ENCODE peak calls at places on chromosomes 1 and 21, in five cellular contexts. One of them, this sample, is unnamed.

GRCh38 chr1:109569323-109569722 is 20.9 kb downstream of the GNAI3 start:
- DNase-seq in NCI-H446 treated with DMSO at 0.1 percent for 48 hours: no peak
- DNase-seq in activated T-cell treated with anti-CD3 and anti-CD28 coated beads for 24 hours: no peak
- DNase-seq in H54: no peak
- DNase-seq in activated naive CD4-positive, alpha-beta T cell treated with anti-CD3 and anti-CD28 coated beads, Interleukin-2, amount 50 U/mL, for 72 hours: no peak
- DNase-seq in this sample: no peak

GRCh38 chr1:205933672-205934618 is 9.3 kb downstream of the SLC26A9 start:
- DNase-seq in NCI-H446 treated with DMSO at 0.1 percent for 48 hours: no peak
- DNase-seq in activated T-cell treated with anti-CD3 and anti-CD28 coated beads for 24 hours: no peak
- DNase-seq in H54: peak; percentile 84
- DNase-seq in activated naive CD4-positive, alpha-beta T cell treated with anti-CD3 and anti-CD28 coated beads, Interleukin-2, amount 50 U/mL, for 72 hours: no peak
- DNase-seq in this sample: no peak

GRCh38 chr1:154623358-154623757 is 15.4 kb upstream of the ADAR start:
- DNase-seq in NCI-H446 treated with DMSO at 0.1 percent for 48 hours: no peak
- DNase-seq in activated T-cell treated with anti-CD3 and anti-CD28 coated beads for 24 hours: no peak
- DNase-seq in H54: no peak
- DNase-seq in activated naive CD4-positive, alpha-beta T cell treated with anti-CD3 and anti-CD28 coated beads, Interleukin-2, amount 50 U/mL, for 72 hours: no peak
- DNase-seq in this sample: no peak

GRCh38 chr1:204348722-204349121 is 11.0 kb downstream of the PLEKHA6 start:
- DNase-seq in NCI-H446 treated with DMSO at 0.1 percent for 48 hours: no peak
- DNase-seq in activated T-cell treated with anti-CD3 and anti-CD28 coated beads for 24 hours: no peak
- DNase-seq in H54: no peak
- DNase-seq in activated naive CD4-positive, alpha-beta T cell treated with anti-CD3 and anti-CD28 coated beads, Interleukin-2, amount 50 U/mL, for 72 hours: no peak
- DNase-seq in this sample: peak; percentile 40

GRCh38 chr1:151964510-151964909 is 29.1 kb downstream of the S100A10 start:
- DNase-seq in NCI-H446 treated with DMSO at 0.1 percent for 48 hours: no peak
- DNase-seq in activated T-cell treated with anti-CD3 and anti-CD28 coated beads for 24 hours: no peak
- DNase-seq in H54: no peak
- DNase-seq in activated naive CD4-positive, alpha-beta T cell treated with anti-CD3 and anti-CD28 coated beads, Interleukin-2, amount 50 U/mL, for 72 hours: no peak
- DNase-seq in this sample: no peak

GRCh38 chr1:26278835-26279597 is 870 bp upstream of the SH3BGRL3 start:
- DNase-seq in NCI-H446 treated with DMSO at 0.1 percent for 48 hours: no peak
- DNase-seq in activated T-cell treated with anti-CD3 and anti-CD28 coated beads for 24 hours: no peak
- DNase-seq in H54: no peak
- DNase-seq in activated naive CD4-positive, alpha-beta T cell treated with anti-CD3 and anti-CD28 coated beads, Interleukin-2, amount 50 U/mL, for 72 hours: no peak
- DNase-seq in this sample: peak; percentile 84

GRCh38 chr21:31173881-31174555 is 135.7 kb upstream of the KRTAP19-8 start:
- DNase-seq in NCI-H446 treated with DMSO at 0.1 percent for 48 hours: no peak
- DNase-seq in activated T-cell treated with anti-CD3 and anti-CD28 coated beads for 24 hours: peak; percentile 28
- DNase-seq in H54: no peak
- DNase-seq in activated naive CD4-positive, alpha-beta T cell treated with anti-CD3 and anti-CD28 coated beads, Interleukin-2, amount 50 U/mL, for 72 hours: no peak
- DNase-seq in this sample: no peak

GRCh38 chr21:37266515-37267221 is 466 bp downstream of the VPS26C start:
- DNase-seq in NCI-H446 treated with DMSO at 0.1 percent for 48 hours: no peak
- DNase-seq in activated T-cell treated with anti-CD3 and anti-CD28 coated beads for 24 hours: no peak
- DNase-seq in H54: no peak
- DNase-seq in activated naive CD4-positive, alpha-beta T cell treated with anti-CD3 and anti-CD28 coated beads, Interleukin-2, amount 50 U/mL, for 72 hours: no peak
- DNase-seq in this sample: no peak

GRCh38 chr21:45112371-45112770 is 38.0 kb downstream of the ADARB1 start:
- DNase-seq in NCI-H446 treated with DMSO at 0.1 percent for 48 hours: no peak
- DNase-seq in activated T-cell treated with anti-CD3 and anti-CD28 coated beads for 24 hours: no peak
- DNase-seq in H54: peak; percentile 60
- DNase-seq in activated naive CD4-positive, alpha-beta T cell treated with anti-CD3 and anti-CD28 coated beads, Interleukin-2, amount 50 U/mL, for 72 hours: no peak
- DNase-seq in this sample: no peak

GRCh38 chr21:36756527-36756926 is 57.6 kb downstream of the SIM2 start:
- DNase-seq in NCI-H446 treated with DMSO at 0.1 percent for 48 hours: no peak
- DNase-seq in activated T-cell treated with anti-CD3 and anti-CD28 coated beads for 24 hours: no peak
- DNase-seq in H54: no peak
- DNase-seq in activated naive CD4-positive, alpha-beta T cell treated with anti-CD3 and anti-CD28 coated beads, Interleukin-2, amount 50 U/mL, for 72 hours: no peak
- DNase-seq in this sample: no peak

GRCh38 chr1:21594935-21595897 is 73.9 kb downstream of the RAP1GAP start:
- DNase-seq in NCI-H446 treated with DMSO at 0.1 percent for 48 hours: peak; percentile 11
- DNase-seq in activated T-cell treated with anti-CD3 and anti-CD28 coated beads for 24 hours: peak; percentile 33
- DNase-seq in H54: peak; percentile 46
- DNase-seq in activated naive CD4-positive, alpha-beta T cell treated with anti-CD3 and anti-CD28 coated beads, Interleukin-2, amount 50 U/mL, for 72 hours: peak; percentile 76
- DNase-seq in this sample: no peak

GRCh38 chr1:87109012-87109411 is 194.6 kb downstream of the HS2ST1 start:
- DNase-seq in NCI-H446 treated with DMSO at 0.1 percent for 48 hours: no peak
- DNase-seq in activated T-cell treated with anti-CD3 and anti-CD28 coated beads for 24 hours: no peak
- DNase-seq in H54: no peak
- DNase-seq in activated naive CD4-positive, alpha-beta T cell treated with anti-CD3 and anti-CD28 coated beads, Interleukin-2, amount 50 U/mL, for 72 hours: no peak
- DNase-seq in this sample: no peak

GRCh38 chr1:40665335-40666171 is at the start of gene RIMS3:
- DNase-seq in NCI-H446 treated with DMSO at 0.1 percent for 48 hours: peak; percentile 6
- DNase-seq in activated T-cell treated with anti-CD3 and anti-CD28 coated beads for 24 hours: peak; percentile 81
- DNase-seq in H54: peak; percentile 90
- DNase-seq in activated naive CD4-positive, alpha-beta T cell treated with anti-CD3 and anti-CD28 coated beads, Interleukin-2, amount 50 U/mL, for 72 hours: peak; percentile 94
- DNase-seq in this sample: peak; percentile 100

GRCh38 chr1:238830036-238830611 is 556.2 kb upstream of the CHRM3 start:
- DNase-seq in NCI-H446 treated with DMSO at 0.1 percent for 48 hours: no peak
- DNase-seq in activated T-cell treated with anti-CD3 and anti-CD28 coated beads for 24 hours: no peak
- DNase-seq in H54: no peak
- DNase-seq in activated naive CD4-positive, alpha-beta T cell treated with anti-CD3 and anti-CD28 coated beads, Interleukin-2, amount 50 U/mL, for 72 hours: no peak
- DNase-seq in this sample: no peak

GRCh38 chr1:67560580-67561285 is 124.3 kb upstream of the GADD45A start:
- DNase-seq in NCI-H446 treated with DMSO at 0.1 percent for 48 hours: no peak
- DNase-seq in activated T-cell treated with anti-CD3 and anti-CD28 coated beads for 24 hours: no peak
- DNase-seq in H54: no peak
- DNase-seq in activated naive CD4-positive, alpha-beta T cell treated with anti-CD3 and anti-CD28 coated beads, Interleukin-2, amount 50 U/mL, for 72 hours: no peak
- DNase-seq in this sample: no peak

GRCh38 chr1:229669333-229669732 is 43.3 kb downstream of the URB2 start:
- DNase-seq in NCI-H446 treated with DMSO at 0.1 percent for 48 hours: no peak
- DNase-seq in activated T-cell treated with anti-CD3 and anti-CD28 coated beads for 24 hours: no peak
- DNase-seq in H54: no peak
- DNase-seq in activated naive CD4-positive, alpha-beta T cell treated with anti-CD3 and anti-CD28 coated beads, Interleukin-2, amount 50 U/mL, for 72 hours: no peak
- DNase-seq in this sample: no peak

GRCh38 chr1:227654431-227654830 is 80.7 kb downstream of the JMJD4 start:
- DNase-seq in NCI-H446 treated with DMSO at 0.1 percent for 48 hours: no peak
- DNase-seq in activated T-cell treated with anti-CD3 and anti-CD28 coated beads for 24 hours: no peak
- DNase-seq in H54: no peak
- DNase-seq in activated naive CD4-positive, alpha-beta T cell treated with anti-CD3 and anti-CD28 coated beads, Interleukin-2, amount 50 U/mL, for 72 hours: no peak
- DNase-seq in this sample: no peak

GRCh38 chr1:66944330-66945274 is 19.8 kb downstream of the MIER1 start:
- DNase-seq in NCI-H446 treated with DMSO at 0.1 percent for 48 hours: no peak
- DNase-seq in activated T-cell treated with anti-CD3 and anti-CD28 coated beads for 24 hours: no peak
- DNase-seq in H54: no peak
- DNase-seq in activated naive CD4-positive, alpha-beta T cell treated with anti-CD3 and anti-CD28 coated beads, Interleukin-2, amount 50 U/mL, for 72 hours: no peak
- DNase-seq in this sample: no peak

GRCh38 chr1:118984086-118984989 is 3.8 kb downstream of the TBX15 start:
- DNase-seq in NCI-H446 treated with DMSO at 0.1 percent for 48 hours: no peak
- DNase-seq in activated T-cell treated with anti-CD3 and anti-CD28 coated beads for 24 hours: no peak
- DNase-seq in H54: no peak
- DNase-seq in activated naive CD4-positive, alpha-beta T cell treated with anti-CD3 and anti-CD28 coated beads, Interleukin-2, amount 50 U/mL, for 72 hours: no peak
- DNase-seq in this sample: no peak